ENCODE peak calls at places on chromosomes 7 and 10, in seven cellular contexts. H is NCI-H446, A is thoracic aorta, P is brain microvascular endothelial cell, Q is cardiac muscle cell, K is left cardiac atrium, G is NCI-H1092 treated with DMSO at 0.1 percent for 48 hours. L is an unnamed sample.
A peak's percentile ranks its signal among the peaks of the same experiment; 100 is the strongest.

GRCh38 chr7:99469381-99470065 is 3.2 kb upstream of the ZNF789 start:
- DNase-seq in A (no peak), Q (no peak), P (no peak), H (no peak), G (no peak), K (peak; percentile 13), L (no peak)

GRCh38 chr10:95428702-95429101 is 132.5 kb downstream of the SORBS1 start:
- DNase-seq in H (no peak), A (no peak), Q (no peak), P (no peak), K (peak; percentile 37), G (no peak), L (no peak)

GRCh38 chr7:37408885-37409248 is 39.8 kb downstream of the ELMO1 start:
- DNase-seq in H (no peak), A (no peak), P (no peak), K (no peak), Q (no peak), G (no peak), L (peak; percentile 16)

GRCh38 chr10:101215397-101216206 is 13.7 kb downstream of the LBX1 start:
- DNase-seq in Q (no peak), A (no peak), P (no peak), H (no peak), K (no peak), G (no peak), L (no peak)

GRCh38 chr7:131244259-131244852 is 83.3 kb upstream of the MKLN1 start:
- DNase-seq in A (peak; percentile 26), P (peak; percentile 97), K (no peak), G (no peak), Q (no peak), H (no peak), L (no peak)

GRCh38 chr10:102285134-102285533 is 39.8 kb downstream of the GBF1 start:
- DNase-seq in P (no peak), Q (no peak), K (no peak), G (no peak), A (no peak), H (no peak), L (no peak)

GRCh38 chr7:99090811-99091582 is 52.9 kb downstream of the SMURF1 start:
- DNase-seq in P (no peak), H (no peak), K (no peak), Q (peak; percentile 42), G (no peak), A (no peak), L (no peak)

GRCh38 chr10:3911713-3912442 is 126.9 kb upstream of the KLF6 start:
- DNase-seq in Q (peak; percentile 38), G (no peak), H (no peak), K (no peak), A (no peak), P (no peak), L (no peak)

GRCh38 chr10:132805599-132805998 is 19.7 kb upstream of the NKX6-2 start:
- DNase-seq in Q (no peak), K (peak; percentile 15), A (no peak), P (no peak), H (no peak), G (no peak), L (no peak)

GRCh38 chr7:12370249-12370648 is 33.4 kb downstream of the VWDE start:
- DNase-seq in H (peak; percentile 76), G (no peak), A (no peak), Q (no peak), K (no peak), P (no peak), L (no peak)